ENCODE peak calls at places on chromosomes 13 and 19, in four cellular contexts. G, Q, T and R are unnamed samples. For H3K4me1 and H3K27me3, the result is how much of the 10 kb centered on the place peaks cover.

GRCh38 chr13:31807090-31807541 is 67.8 kb downstream of the RXFP2 start:
- DNase-seq in T (no peak), Q (no peak), G (no peak), R (no peak)

GRCh38 chr19:40614595-40615411 is 13.6 kb downstream of the LTBP4 start:
- DNase-seq in T (peak), Q (peak), G (peak), R (peak)

GRCh38 chr13:52850396-52851152 is 2.1 kb upstream of the PCDH8 start:
- DNase-seq in Q (peak), G (peak), T (no peak), R (peak)

GRCh38 chr19:35869327-35870123 is 1.2 kb downstream of the APLP1 start:
- DNase-seq in Q (peak), G (peak), T (peak), R (peak)

GRCh38 chr19:48896191-48896720 is 2.3 kb downstream of the TULP2 start:
- DNase-seq in T (no peak), G (no peak), Q (peak), R (peak)

GRCh38 chr19:50272263-50272897 is 56.8 kb downstream of the KCNC3 start:
- DNase-seq in G (no peak), T (no peak), Q (no peak), R (peak)

GRCh38 chr13:79346300-79346914 is 59.6 kb downstream of the RBM26 start:
- DNase-seq in G (no peak), T (no peak), Q (no peak), R (no peak)

GRCh38 chr13:39037410-39037879 is 444 bp downstream of the PROSER1 start:
- DNase-seq in T (no peak), Q (no peak), G (no peak), R (no peak)

GRCh38 chr19:7550987-7551761 is 15.7 kb downstream of the PNPLA6 start:
- DNase-seq in T (no peak), G (no peak), Q (peak), R (peak)

GRCh38 chr13:94351292-94352000 is 128.0 kb downstream of the DCT start:
- DNase-seq in G (no peak), Q (no peak), T (no peak), R (no peak)

GRCh38 chr19:55255618-55256423 is 3.0 kb downstream of the PPP6R1 start:
- DNase-seq in Q (no peak), G (no peak), T (no peak), R (no peak)

GRCh38 chr13:23626730-23627129 is 56.5 kb downstream of the TNFRSF19 start:
- DNase-seq in Q (no peak), G (no peak), T (no peak), R (no peak)
- H3K4me1 ChIP-seq in Q (under half), G (under half), T (under half), R (under half)

GRCh38 chr13:90618133-90618532 is 729.4 kb upstream of the MIR17HG start:
- DNase-seq in G (no peak), Q (no peak), T (no peak), R (no peak)

GRCh38 chr13:90628471-90628870 is 719.0 kb upstream of the MIR17HG start:
- DNase-seq in T (no peak), G (no peak), Q (no peak), R (no peak)

GRCh38 chr13:90622547-90622946 is 724.9 kb upstream of the MIR17HG start:
- DNase-seq in T (no peak), G (no peak), Q (no peak), R (no peak)

GRCh38 chr13:90627813-90628212 is 719.7 kb upstream of the MIR17HG start:
- DNase-seq in G (no peak), T (no peak), Q (no peak), R (no peak)

DNA sequence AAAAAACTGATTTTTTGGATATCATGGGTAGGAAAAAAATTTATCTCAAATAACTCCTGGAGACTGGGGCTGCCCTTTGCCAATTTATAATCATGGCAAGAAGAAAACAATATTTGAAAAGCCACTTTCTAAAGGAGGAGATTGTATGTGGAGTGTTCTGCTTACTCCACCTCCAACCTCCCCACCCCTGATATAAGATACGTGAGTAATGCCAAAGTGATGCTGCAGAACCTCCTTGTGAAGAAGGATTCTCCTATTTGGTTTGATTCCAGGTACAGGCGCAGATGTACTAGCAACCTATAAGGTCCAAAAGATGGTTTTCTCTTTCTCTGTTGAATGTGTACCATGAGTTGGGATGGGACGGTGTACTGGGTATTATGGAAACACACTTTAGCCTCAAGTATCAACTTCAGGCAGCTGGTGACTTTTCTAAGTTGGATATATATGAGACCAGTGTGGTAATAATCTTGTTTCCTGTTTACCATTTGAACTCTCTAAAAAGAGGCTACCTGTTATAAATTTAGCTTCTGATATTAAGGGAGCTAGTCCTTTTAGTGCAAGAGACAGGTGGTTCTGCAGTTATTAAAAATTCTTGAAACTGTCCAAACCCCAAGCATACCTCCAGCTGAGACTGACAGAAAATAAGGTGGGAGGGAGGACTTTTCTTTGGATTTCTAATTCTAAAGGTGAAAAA is 724.0 kb upstream of the MIR17HG start:
- DNase-seq in Q (no peak), G (no peak), T (no peak), R (no peak)
- H3K27me3 ChIP-seq in Q (under half), G (under half), T (under half), R (under half)

DNA sequence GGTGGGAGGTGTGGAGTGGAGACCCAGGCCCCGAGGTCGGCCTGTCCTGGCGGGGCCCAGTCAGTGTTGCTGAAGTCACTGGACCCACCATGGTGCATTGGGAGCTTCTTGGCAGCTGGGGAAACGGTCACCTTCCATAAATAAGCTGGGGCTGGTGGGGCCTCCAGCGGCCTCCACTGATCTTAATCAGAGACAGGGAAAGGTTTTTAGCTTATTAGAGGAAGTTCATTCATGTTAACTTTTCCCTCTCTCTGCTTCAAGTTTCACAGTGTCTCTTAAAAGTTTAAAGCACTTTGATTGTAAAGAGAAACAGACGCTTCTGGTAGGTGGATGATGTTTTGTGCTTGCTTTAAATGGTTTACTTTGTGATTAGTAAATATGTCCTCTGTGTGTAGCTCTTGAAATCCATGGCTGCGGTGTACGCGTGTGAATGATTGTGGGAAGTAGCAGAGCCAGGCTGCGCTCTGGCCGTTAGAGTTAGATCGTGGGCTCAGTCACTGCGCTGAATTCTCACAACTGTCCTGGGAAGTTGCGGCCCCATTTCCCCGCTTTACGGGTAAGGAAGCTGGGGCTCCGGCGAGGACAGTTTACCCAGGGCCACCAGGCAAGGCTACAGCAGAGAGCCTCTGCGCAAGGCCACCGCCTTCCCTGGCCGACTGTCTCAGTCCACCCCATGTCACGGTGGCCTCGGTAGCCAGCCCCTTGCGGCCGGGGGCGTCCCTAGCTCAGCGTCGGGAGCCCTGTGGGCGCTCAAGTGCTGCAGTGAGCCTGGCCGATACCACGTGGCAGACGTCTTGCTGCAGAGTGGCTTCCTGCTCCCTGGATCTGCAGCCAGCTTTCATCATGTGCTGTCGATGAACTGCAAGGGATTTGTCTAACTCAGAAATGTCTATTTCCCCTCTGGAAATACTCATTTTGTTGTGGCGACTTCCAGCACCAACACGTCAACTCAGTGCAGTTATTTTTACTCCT is 16.5 kb upstream of the NDUFS7 start:
- DNase-seq in T (no peak), G (no peak), Q (no peak), R (peak)
- H3K4me1 ChIP-seq in T (under half), G (under half), Q (under half), R (under half)

GRCh38 chr19:15461694-15462093 is 2.6 kb downstream of the RASAL3 start:
- DNase-seq in T (no peak), Q (no peak), G (no peak), R (no peak)
- H3K27me3 ChIP-seq in T (under half), Q (under half), G (under half), R (under half)

GRCh38 chr13:19961924-19962323 is 3.4 kb downstream of the ZMYM2 start:
- DNase-seq in G (no peak), Q (no peak), T (no peak), R (no peak)
- H3K4me1 ChIP-seq in G (under half), Q (under half), T (under half), R (under half)

GRCh38 chr13:112057434-112057735 is 9.6 kb upstream of the SOX1 start:
- DNase-seq in T (no peak), Q (no peak), G (no peak), R (no peak)
- H3K27me3 ChIP-seq in T (half or more), Q (half or more), G (half or more), R (under half)